ENCODE peak calls at places on chromosomes 12 and 14, in six cellular contexts. K, Y, Q, F, E and D are unnamed samples.

GRCh38 chr12:89821901-89822300 is 113.3 kb upstream of the ATP2B1 start:
- DNase-seq in K (no peak), Y (no peak), Q (no peak), F (no peak), E (no peak), D (no peak)

GRCh38 chr14:21978184-21978998 is 304.8 kb upstream of the OR4E1 start:
- DNase-seq in K (no peak), Y (peak; percentile 67), Q (peak; percentile 68), F (no peak), E (peak; percentile 59), D (peak; percentile 35)

GRCh38 chr12:56874821-56875220 is 59.4 kb downstream of the SDR9C7 start:
- DNase-seq in K (no peak), Y (no peak), Q (no peak), F (no peak), E (no peak), D (no peak)

GRCh38 chr14:24976599-24976998 is 73.3 kb downstream of the STXBP6 start:
- DNase-seq in K (no peak), Y (no peak), Q (no peak), F (no peak), E (no peak), D (no peak)

GRCh38 chr14:60970146-60970545 is 10.7 kb downstream of the TRMT5 start:
- DNase-seq in K (no peak), Y (no peak), Q (no peak), F (no peak), E (no peak), D (no peak)

GRCh38 chr14:20548414-20549158 is 12.3 kb downstream of the RNASE9 start:
- DNase-seq in K (no peak), Y (no peak), Q (no peak), F (no peak), E (no peak), D (no peak)

GRCh38 chr14:23054000-23054811 is 3.1 kb downstream of the CDH24 start:
- DNase-seq in K (no peak), Y (peak; percentile 61), Q (peak; percentile 59), F (no peak), E (no peak), D (no peak)

GRCh38 chr12:9255837-9256236 is 47.6 kb upstream of the PZP start:
- DNase-seq in K (no peak), Y (no peak), Q (no peak), F (no peak), E (no peak), D (no peak)

GRCh38 chr14:59677771-59678211 is 101.2 kb upstream of the CCDC175 start:
- DNase-seq in K (no peak), Y (no peak), Q (no peak), F (no peak), E (no peak), D (no peak)

GRCh38 chr12:13463189-13463588 is 266.7 kb downstream of the EMP1 start:
- DNase-seq in K (no peak), Y (no peak), Q (no peak), F (no peak), E (no peak), D (no peak)

GRCh38 chr12:57549909-57550627 is at the start of gene KIF5A:
- DNase-seq in K (peak; percentile 55), Y (peak; percentile 80), Q (peak; percentile 79), F (no peak), E (no peak), D (peak; percentile 34)

GRCh38 chr12:68445836-68446235 is 113.7 kb upstream of the MDM1 start:
- DNase-seq in K (no peak), Y (no peak), Q (no peak), F (no peak), E (no peak), D (no peak)

GRCh38 chr12:127334324-127334723 is 932.6 kb upstream of the TMEM132C start:
- DNase-seq in K (no peak), Y (no peak), Q (no peak), F (no peak), E (no peak), D (no peak)

GRCh38 chr12:98725481-98726247 is 80.6 kb downstream of the APAF1 start:
- DNase-seq in K (no peak), Y (peak; percentile 62), Q (peak; percentile 50), F (no peak), E (peak; percentile 63), D (no peak)

GRCh38 chr12:124754949-124755800 is 108.5 kb downstream of the SCARB1 start:
- DNase-seq in K (no peak), Y (peak; percentile 52), Q (no peak), F (no peak), E (no peak), D (no peak)

GRCh38 chr12:85448548-85449139 is 168.6 kb downstream of the ALX1 start:
- DNase-seq in K (no peak), Y (no peak), Q (no peak), F (no peak), E (no peak), D (no peak)

GRCh38 chr12:116675339-116676107 is 62.3 kb downstream of the SPRING1 start:
- DNase-seq in K (no peak), Y (no peak), Q (no peak), F (no peak), E (no peak), D (no peak)

DNA sequence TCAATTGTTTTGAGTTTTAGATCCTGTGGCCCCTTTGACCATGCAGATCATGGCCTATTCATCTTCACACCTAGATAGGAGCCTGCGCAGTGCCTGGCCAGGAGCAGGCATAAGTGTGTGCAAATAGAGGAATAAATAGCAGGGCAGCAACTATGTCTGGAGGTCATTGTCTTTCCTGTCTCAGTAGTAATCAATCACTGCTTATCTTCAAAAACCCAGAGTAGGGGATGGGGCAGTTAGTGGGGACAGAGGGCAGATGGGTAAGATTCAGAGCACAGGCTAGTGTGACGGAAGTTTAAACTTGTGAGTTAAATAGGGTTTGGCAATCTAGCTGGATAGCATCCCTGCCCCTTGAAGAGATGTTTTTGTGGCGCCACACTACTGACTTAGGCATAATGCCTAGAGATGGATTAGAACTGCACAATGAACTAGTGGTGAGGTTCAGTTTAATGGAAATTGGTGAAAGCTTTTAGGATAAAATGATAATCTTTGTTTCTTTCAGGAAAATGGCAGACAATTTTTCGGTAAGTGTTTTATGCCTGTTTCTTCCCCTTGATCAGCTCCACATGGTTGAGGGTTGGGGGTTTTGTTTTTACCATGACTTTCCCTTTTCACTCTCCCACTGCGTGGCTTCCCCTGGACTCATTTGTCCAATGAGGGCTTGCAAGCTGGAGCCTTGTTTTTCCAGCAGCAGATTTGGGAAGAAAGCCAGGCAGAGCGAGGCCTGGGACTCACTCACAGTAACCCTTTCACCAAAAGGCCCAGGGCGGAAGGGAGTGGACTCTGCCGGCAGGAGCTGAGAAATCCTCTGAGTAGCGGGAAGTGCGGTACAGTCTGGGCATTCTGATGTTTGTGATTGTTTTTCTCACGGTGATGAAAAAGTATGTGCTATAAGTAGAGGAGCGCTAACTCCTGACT is 8.1 kb downstream of the LGALS3 start:
- DNase-seq in K (no peak), Y (no peak), Q (no peak), F (no peak), E (peak; percentile 38), D (no peak)
- TF ChIP-seq CTCF in K (no peak), Y (no peak), Q (no peak), F (no peak), E (no peak), D (no peak)

DNA sequence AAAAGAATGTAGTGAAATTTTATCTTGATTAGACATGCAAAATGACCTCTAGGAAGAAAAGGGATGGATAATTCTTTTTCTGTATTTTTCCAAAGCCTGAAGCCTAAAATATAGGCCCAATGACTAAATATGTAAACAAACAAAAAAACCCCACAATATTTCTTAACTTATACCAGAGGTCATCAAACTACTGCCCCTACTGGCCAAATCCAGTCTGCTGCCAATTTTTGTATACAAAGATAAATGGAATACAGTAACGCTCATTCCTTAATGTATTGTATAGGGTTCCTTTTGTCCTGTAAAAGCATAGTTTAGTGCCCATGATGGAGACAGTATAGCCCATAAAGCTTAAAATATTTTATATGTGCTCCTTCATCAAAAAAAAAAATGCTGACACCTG is 145.7 kb upstream of the ALG10 start:
- DNase-seq in K (no peak), Y (no peak), Q (no peak), F (no peak), E (no peak), D (no peak)
- TF ChIP-seq CTCF in K (no peak), Y (no peak), Q (no peak), F (peak; percentile 53), E (peak; percentile 19), D (peak; percentile 42)

GRCh38 chr12:2753536-2753935 is 41.2 kb upstream of the FKBP4 start:
- DNase-seq in K (no peak), Y (peak; percentile 21), Q (no peak), F (no peak), E (no peak), D (no peak)

GRCh38 chr12:2754208-2754607 is 40.6 kb upstream of the FKBP4 start:
- DNase-seq in K (no peak), Y (no peak), Q (no peak), F (no peak), E (no peak), D (no peak)

GRCh38 chr12:2751230-2751629 is 43.5 kb upstream of the FKBP4 start:
- DNase-seq in K (no peak), Y (no peak), Q (no peak), F (no peak), E (no peak), D (no peak)

GRCh38 chr12:2751686-2752085 is 43.1 kb upstream of the FKBP4 start:
- DNase-seq in K (no peak), Y (no peak), Q (no peak), F (no peak), E (no peak), D (no peak)

DNA sequence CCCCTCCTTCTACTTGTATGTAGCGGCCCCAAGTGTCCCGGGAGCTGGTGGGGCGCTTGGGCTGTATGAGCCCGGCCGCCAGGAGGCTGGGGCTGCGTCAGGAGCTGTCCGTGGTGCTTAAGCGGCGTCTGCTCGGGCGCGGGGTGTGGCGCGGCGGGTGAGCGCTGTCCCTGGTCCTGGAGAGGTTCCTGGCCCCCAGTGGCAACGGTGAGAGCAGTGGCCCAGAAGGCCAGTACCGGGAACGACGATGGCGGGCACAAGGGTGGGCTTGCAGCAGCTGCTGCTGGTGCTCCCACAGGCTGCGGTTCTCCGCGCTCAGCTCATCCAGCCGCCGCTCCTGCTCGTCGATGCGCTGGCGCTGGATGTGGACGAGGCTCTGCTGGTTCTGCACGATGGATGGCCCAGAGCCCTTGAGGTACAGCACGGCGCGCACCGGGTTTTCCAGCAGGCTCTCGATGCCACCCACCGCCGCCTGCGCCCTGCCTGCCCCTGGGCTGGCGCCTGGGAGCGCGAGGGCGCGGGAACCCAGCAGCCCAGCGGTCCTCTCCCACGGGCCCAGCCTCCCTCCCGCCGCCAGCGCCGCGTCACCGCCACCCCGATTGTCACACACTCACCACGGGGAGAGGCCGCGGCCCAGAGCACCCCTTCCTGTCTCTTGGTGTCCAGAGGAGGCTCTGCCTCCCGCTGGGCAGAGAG is 41.9 kb upstream of the FKBP4 start:
- DNase-seq in K (peak; percentile 44), Y (peak; percentile 93), Q (peak; percentile 99), F (peak; percentile 91), E (peak; percentile 74), D (peak; percentile 98)
- TF ChIP-seq CTCF in K (no peak), Y (no peak), Q (no peak), F (no peak), E (no peak), D (peak; percentile 15)

GRCh38 chr14:104800600-104801283 is at the start of gene ZBTB42:
- DNase-seq in K (no peak), Y (peak; percentile 58), Q (peak; percentile 67), F (no peak), E (peak; percentile 91), D (peak; percentile 70)

GRCh38 chr14:104798300-104799238 is 2.3 kb upstream of the ZBTB42 start:
- DNase-seq in K (no peak), Y (no peak), Q (no peak), F (no peak), E (no peak), D (no peak)

GRCh38 chr14:104799239-104799599 is 1.7 kb upstream of the ZBTB42 start:
- DNase-seq in K (no peak), Y (no peak), Q (no peak), F (no peak), E (no peak), D (no peak)

GRCh38 chr14:104801284-104802119 is 601 bp downstream of the ZBTB42 start:
- DNase-seq in K (no peak), Y (no peak), Q (peak; percentile 46), F (no peak), E (no peak), D (no peak)

GRCh38 chr14:104799657-104800599 is 973 bp upstream of the ZBTB42 start:
- DNase-seq in K (peak; percentile 78), Y (peak; percentile 70), Q (peak; percentile 82), F (no peak), E (peak; percentile 78), D (peak; percentile 84)
- TF ChIP-seq CTCF in K (no peak), Y (no peak), Q (peak; percentile 14), F (peak; percentile 55), E (no peak), D (peak; percentile 57)